ENCODE peak calls at places on chromosomes 3 and 15, in six cellular contexts. A, W, H, Q, T and Y are unnamed samples.
A peak's percentile ranks its signal among the peaks of the same experiment; 100 is the strongest.

GRCh38 chr3:49343163-49343562 is 3.3 kb upstream of the USP4 start:
- DNase-seq in A (no peak), W (no peak), H (no peak), Q (no peak), T (no peak), Y (no peak)

GRCh38 chr15:39250001-39250400 is 330.9 kb upstream of the THBS1 start:
- DNase-seq in A (no peak), W (no peak), H (no peak), Q (no peak), T (no peak), Y (no peak)

GRCh38 chr15:42939841-42940240 is 19.3 kb upstream of the TTBK2 start:
- DNase-seq in A (no peak), W (no peak), H (no peak), Q (no peak), T (no peak), Y (no peak)

GRCh38 chr3:194715022-194715800 is 29.5 kb downstream of the FAM43A start:
- DNase-seq in A (no peak), W (no peak), H (no peak), Q (no peak), T (peak; percentile 40), Y (no peak)

GRCh38 chr15:66701422-66702034 is 508 bp upstream of the SMAD6 start:
- DNase-seq in A (no peak), W (peak; percentile 70), H (peak; percentile 65), Q (peak; percentile 20), T (peak; percentile 81), Y (peak; percentile 68)

GRCh38 chr15:44188810-44189209 is 6.3 kb downstream of the FRMD5 start:
- DNase-seq in A (no peak), W (no peak), H (no peak), Q (no peak), T (no peak), Y (no peak)

GRCh38 chr15:80803580-80804525 is 24.7 kb downstream of the CEMIP start:
- DNase-seq in A (no peak), W (no peak), H (no peak), Q (no peak), T (no peak), Y (no peak)

GRCh38 chr15:57432141-57432701 is 55.9 kb downstream of the CGNL1 start:
- DNase-seq in A (no peak), W (peak; percentile 39), H (no peak), Q (no peak), T (no peak), Y (no peak)

GRCh38 chr3:13011369-13012227 is 61.6 kb downstream of the IQSEC1 start:
- DNase-seq in A (peak; percentile 88), W (no peak), H (no peak), Q (no peak), T (no peak), Y (no peak)

GRCh38 chr3:121800906-121801305 is 34.0 kb downstream of the IQCB1 start:
- DNase-seq in A (no peak), W (no peak), H (no peak), Q (no peak), T (no peak), Y (no peak)

GRCh38 chr15:77538011-77538410 is 94.7 kb downstream of the LINGO1 start:
- DNase-seq in A (peak; percentile 34), W (no peak), H (no peak), Q (no peak), T (no peak), Y (no peak)

GRCh38 chr3:109257269-109257668 is 59.0 kb downstream of the DPPA2 start:
- DNase-seq in A (no peak), W (peak; percentile 47), H (no peak), Q (peak; percentile 41), T (peak; percentile 96), Y (no peak)

GRCh38 chr15:92654662-92655061 is 913 bp downstream of the FAM174B start:
- DNase-seq in A (no peak), W (no peak), H (no peak), Q (no peak), T (no peak), Y (no peak)

GRCh38 chr15:55576911-55577310 is 11.2 kb downstream of the PYGO1 start:
- DNase-seq in A (no peak), W (no peak), H (no peak), Q (no peak), T (no peak), Y (no peak)

GRCh38 chr3:73733796-73734195 is 109.1 kb upstream of the PDZRN3 start:
- DNase-seq in A (no peak), W (no peak), H (no peak), Q (no peak), T (no peak), Y (no peak)

GRCh38 chr3:120452816-120453215 is 2.0 kb upstream of the FSTL1 start:
- DNase-seq in A (no peak), W (no peak), H (no peak), Q (no peak), T (no peak), Y (no peak)

GRCh38 chr3:100833483-100833882 is 124.2 kb downstream of the TFG start:
- DNase-seq in A (no peak), W (no peak), H (no peak), Q (no peak), T (no peak), Y (no peak)

GRCh38 chr3:38353151-38353550 is 6.6 kb downstream of the XYLB start:
- DNase-seq in A (no peak), W (no peak), H (no peak), Q (peak; percentile 18), T (no peak), Y (no peak)

GRCh38 chr15:27619204-27619603 is 479.9 kb downstream of the OCA2 start:
- DNase-seq in A (no peak), W (no peak), H (no peak), Q (no peak), T (no peak), Y (no peak)

GRCh38 chr3:54866221-54866620 is 61.6 kb downstream of the LRTM1 start:
- DNase-seq in A (no peak), W (no peak), H (no peak), Q (no peak), T (no peak), Y (no peak)

GRCh38 chr15:65611888-65612615 is 1.1 kb upstream of the INTS14 start:
- DNase-seq in A (no peak), W (no peak), H (no peak), Q (no peak), T (no peak), Y (no peak)

GRCh38 chr3:113948015-113948917 is 453 bp downstream of the ZDHHC23 start:
- DNase-seq in A (peak; percentile 24), W (no peak), H (peak; percentile 75), Q (no peak), T (no peak), Y (peak; percentile 89)

GRCh38 chr3:81872566-81872965 is 111.1 kb upstream of the GBE1 start:
- DNase-seq in A (no peak), W (no peak), H (no peak), Q (no peak), T (no peak), Y (no peak)

GRCh38 chr3:100537646-100538338 is 45.4 kb downstream of the TMEM45A start:
- DNase-seq in A (no peak), W (no peak), H (no peak), Q (no peak), T (no peak), Y (no peak)

GRCh38 chr3:64039972-64040733 is 16.9 kb upstream of the PSMD6 start:
- DNase-seq in A (no peak), W (no peak), H (no peak), Q (no peak), T (no peak), Y (no peak)

GRCh38 chr3:40308725-40309438 is 625 bp upstream of the EIF1B start:
- DNase-seq in A (no peak), W (no peak), H (peak; percentile 27), Q (no peak), T (no peak), Y (no peak)

GRCh38 chr3:55567615-55568014 is 80.5 kb upstream of the WNT5A start:
- DNase-seq in A (no peak), W (peak; percentile 28), H (no peak), Q (no peak), T (peak; percentile 57), Y (no peak)